ENCODE peak calls at places on chromosomes 3 and 15, in seven cellular contexts. T, D, P, V, N, J and I are unnamed samples.

GRCh38 chr3:171068658-171069057 is 42.1 kb upstream of the SLC2A2 start:
- DNase-seq in D (no peak), N (no peak), P (no peak), V (no peak), J (no peak), T (no peak), I (no peak)

GRCh38 chr3:134357914-134358811 is 16.1 kb downstream of the AMOTL2 start:
- DNase-seq in D (no peak), N (peak), V (peak), P (peak), J (peak), T (no peak), I (peak)

GRCh38 chr3:37700849-37701248 is 160.8 kb upstream of the CTDSPL start:
- DNase-seq in V (no peak), D (no peak), T (no peak), N (no peak), J (no peak), P (no peak), I (no peak)

GRCh38 chr15:74873036-74873755 is at the start of gene SCAMP2:
- DNase-seq in D (peak), P (peak), J (peak), N (peak), V (peak), T (peak), I (peak)

GRCh38 chr15:98548172-98548971 is 100.0 kb upstream of the IGF1R start:
- DNase-seq in T (peak), P (no peak), V (peak), D (peak), J (no peak), N (peak), I (peak)

GRCh38 chr3:113825090-113825489 is 13.5 kb upstream of the GRAMD1C start:
- DNase-seq in N (peak), P (no peak), V (no peak), D (no peak), T (no peak), J (no peak), I (peak)

GRCh38 chr15:80480171-80480811 is 76.1 kb downstream of the ARNT2 start:
- DNase-seq in N (peak), D (no peak), P (no peak), T (no peak), V (no peak), J (no peak), I (no peak)

GRCh38 chr15:80876034-80876433 is 96.9 kb downstream of the CEMIP start:
- DNase-seq in D (no peak), N (no peak), T (no peak), J (no peak), V (peak), P (no peak), I (no peak)

GRCh38 chr3:48694610-48695051 is 8.9 kb upstream of the NCKIPSD start:
- DNase-seq in T (peak), J (no peak), D (no peak), N (peak), P (peak), V (peak), I (peak)

GRCh38 chr3:155739154-155739553 is 5.7 kb downstream of the PLCH1 start:
- DNase-seq in V (no peak), T (no peak), P (no peak), D (no peak), N (peak), J (no peak), I (no peak)

GRCh38 chr3:143443851-143444331 is 324.3 kb downstream of the CHST2 start:
- DNase-seq in J (no peak), P (peak), T (peak), D (peak), N (peak), V (no peak), I (peak)

GRCh38 chr3:135337176-135337575 is 542.1 kb downstream of the EPHB1 start:
- DNase-seq in P (no peak), J (no peak), N (no peak), V (no peak), T (no peak), D (no peak), I (no peak)

GRCh38 chr15:58608129-58608590 is 141.3 kb downstream of the ADAM10 start:
- DNase-seq in N (peak), J (no peak), P (peak), V (no peak), T (no peak), D (no peak), I (peak)

GRCh38 chr15:52071570-52071969 is 41.0 kb downstream of the BCL2L10 start:
- DNase-seq in P (no peak), T (no peak), J (no peak), N (no peak), V (no peak), D (no peak), I (no peak)

GRCh38 chr3:177191108-177191779 is 6.0 kb downstream of the TBL1XR1 start:
- DNase-seq in J (no peak), T (no peak), V (no peak), N (no peak), P (no peak), D (no peak), I (no peak)

GRCh38 chr3:113557374-113557773 is 25.0 kb downstream of the SIDT1 start:
- DNase-seq in D (no peak), J (no peak), N (peak), V (no peak), T (no peak), P (no peak), I (peak)

GRCh38 chr3:185677146-185677829 is 91.2 kb downstream of the SENP2 start:
- DNase-seq in P (peak), N (peak), D (no peak), J (no peak), V (no peak), T (no peak), I (peak)

GRCh38 chr15:81536296-81536695 is 162.3 kb upstream of the TMC3 start:
- DNase-seq in V (no peak), P (no peak), D (no peak), J (no peak), N (no peak), T (no peak), I (no peak)

GRCh38 chr3:71400986-71401451 is 182.5 kb downstream of the FOXP1 start:
- DNase-seq in N (no peak), D (no peak), V (no peak), J (no peak), P (no peak), T (no peak), I (no peak)

GRCh38 chr15:95929232-95929846 is 401.2 kb upstream of the NR2F2 start:
- DNase-seq in J (no peak), T (no peak), V (no peak), D (no peak), N (no peak), P (no peak), I (no peak)

GRCh38 chr3:23540600-23540999 is 265.2 kb upstream of the UBE2E1 start:
- DNase-seq in V (no peak), N (no peak), P (no peak), J (no peak), D (no peak), T (no peak), I (no peak)

GRCh38 chr3:69463546-69463945 is 77.7 kb upstream of the FRMD4B start:
- DNase-seq in D (no peak), P (no peak), T (no peak), V (no peak), J (no peak), N (no peak), I (no peak)

GRCh38 chr3:68089572-68089991 is 435.2 kb upstream of the SUCLG2 start:
- DNase-seq in P (no peak), V (no peak), N (no peak), D (no peak), J (no peak), T (no peak), I (no peak)

GRCh38 chr3:25448750-25449684 is 21.0 kb downstream of the RARB start:
- DNase-seq in N (peak), T (peak), P (no peak), V (peak), D (no peak), J (peak), I (peak)

GRCh38 chr3:151431940-151432339 is 28.9 kb downstream of the IGSF10 start:
- DNase-seq in N (peak), J (no peak), P (peak), V (no peak), T (no peak), D (no peak), I (no peak)

GRCh38 chr3:184908859-184909258 is 96.9 kb downstream of the VPS8 start:
- DNase-seq in J (no peak), N (no peak), T (no peak), V (no peak), D (no peak), P (no peak), I (no peak)

GRCh38 chr15:96334017-96334704 is 3.7 kb downstream of the NR2F2 start:
- DNase-seq in P (no peak), T (peak), V (peak), D (no peak), N (no peak), J (no peak), I (no peak)

GRCh38 chr3:175258763-175259162 is 399.6 kb downstream of the NAALADL2 start:
- DNase-seq in D (no peak), N (peak), V (no peak), T (no peak), J (no peak), P (no peak), I (no peak)

GRCh38 chr3:7630925-7631324 is 770.0 kb downstream of the GRM7 start:
- DNase-seq in V (peak), T (peak), J (no peak), N (no peak), D (no peak), P (no peak), I (no peak)

GRCh38 chr15:88799341-88799740 is 3.9 kb upstream of the ACAN start:
- DNase-seq in T (no peak), V (no peak), D (no peak), P (no peak), N (no peak), J (no peak), I (no peak)